ENCODE peak calls at places on chromosome 12, in five cellular contexts. B is K562, J is aorta, I is Peyer's patch, G is heart right ventricle. L is an unnamed sample.

GRCh38 chr12:115267464-115267863 is 583.5 kb upstream of the TBX3 start:
- DNase-seq in B (no peak), G (no peak), I (no peak), J (no peak), L (no peak)

GRCh38 chr12:124906606-124907261 is 7.7 kb downstream of the UBC start:
- DNase-seq in J (peak; percentile 85), B (peak; percentile 67), I (peak; percentile 98), G (peak; percentile 93), L (peak; percentile 87)

GRCh38 chr12:4169959-4170358 is 103.6 kb upstream of the CCND2 start:
- DNase-seq in B (no peak), I (no peak), J (no peak), G (no peak), L (no peak)

GRCh38 chr12:131038159-131038558 is 84.5 kb downstream of the ADGRD1 start:
- DNase-seq in I (no peak), B (no peak), G (no peak), J (no peak), L (no peak)

GRCh38 chr12:79927772-79928474 is 7.0 kb downstream of the PPP1R12A start:
- DNase-seq in B (no peak), J (no peak), I (no peak), G (no peak), L (no peak)

GRCh38 chr12:82635263-82635662 is 51.4 kb upstream of the TMTC2 start:
- DNase-seq in J (no peak), B (no peak), G (no peak), I (no peak), L (peak; percentile 65)

GRCh38 chr12:62767946-62768345 is 167.0 kb downstream of the PPM1H start:
- DNase-seq in B (no peak), J (no peak), I (no peak), G (no peak), L (no peak)

GRCh38 chr12:28027328-28027727 is 54.8 kb upstream of the PTHLH start:
- DNase-seq in B (no peak), G (no peak), J (no peak), I (no peak), L (peak; percentile 68)

GRCh38 chr12:42128327-42128726 is 16.3 kb downstream of the GXYLT1 start:
- DNase-seq in B (no peak), G (no peak), J (no peak), I (no peak), L (no peak)

GRCh38 chr12:115088328-115088994 is 404.5 kb upstream of the TBX3 start:
- DNase-seq in B (no peak), J (no peak), I (no peak), G (peak; percentile 47), L (no peak)

GRCh38 chr12:50112456-50113218 is 601 bp downstream of the COX14 start:
- DNase-seq in B (peak; percentile 55), I (peak; percentile 74), J (no peak), G (peak; percentile 45), L (peak; percentile 60)

GRCh38 chr12:42565633-42566032 is 23.9 kb downstream of the PRICKLE1 start:
- DNase-seq in B (no peak), G (no peak), J (no peak), I (no peak), L (no peak)

GRCh38 chr12:11959117-11959823 is 111.5 kb upstream of the BCL2L14 start:
- DNase-seq in I (no peak), G (no peak), J (no peak), B (no peak), L (no peak)

GRCh38 chr12:18919826-18920511 is 182.1 kb downstream of the CAPZA3 start:
- DNase-seq in J (no peak), I (peak; percentile 47), B (no peak), G (no peak), L (no peak)

GRCh38 chr12:81257952-81258551 is 180.2 kb downstream of the ACSS3 start:
- DNase-seq in I (no peak), G (no peak), B (no peak), J (no peak), L (peak; percentile 75)

GRCh38 chr12:26610774-26611173 is 222.2 kb downstream of the ITPR2 start:
- DNase-seq in B (no peak), G (no peak), J (no peak), I (no peak), L (no peak)

GRCh38 chr12:19387182-19387581 is 52.1 kb upstream of the AEBP2 start:
- DNase-seq in B (no peak), I (no peak), G (peak; percentile 22), J (no peak), L (peak; percentile 81)

GRCh38 chr12:132356686-132357622 is 27.6 kb upstream of the GALNT9 start:
- DNase-seq in I (peak; percentile 53), J (peak; percentile 69), B (peak; percentile 27), G (no peak), L (no peak)

GRCh38 chr12:88063375-88063774 is 34.2 kb upstream of the C12orf50 start:
- DNase-seq in B (no peak), J (no peak), I (no peak), G (no peak), L (no peak)

GRCh38 chr12:28869197-28869596 is 279.9 kb upstream of the FAR2 start:
- DNase-seq in I (no peak), G (no peak), J (no peak), B (no peak), L (no peak)

GRCh38 chr12:129049917-129050316 is 196.6 kb downstream of the GLT1D1 start:
- DNase-seq in G (no peak), I (no peak), J (no peak), B (peak; percentile 29), L (peak; percentile 48)

GRCh38 chr12:53096089-53096741 is 1.3 kb upstream of the IGFBP6 start:
- DNase-seq in J (peak; percentile 92), I (peak; percentile 67), G (peak; percentile 80), B (no peak), L (peak; percentile 44)

GRCh38 chr12:106138646-106139421 is at the start of gene NUAK1:
- DNase-seq in B (no peak), J (peak; percentile 91), G (peak; percentile 83), I (peak; percentile 58), L (no peak)

GRCh38 chr12:49553512-49554088 is 14.3 kb downstream of the MCRS1 start:
- DNase-seq in G (no peak), B (peak; percentile 50), I (no peak), J (no peak), L (no peak)

GRCh38 chr12:49706351-49707126 is 666 bp downstream of the FMNL3 start:
- DNase-seq in G (peak; percentile 28), B (peak; percentile 60), J (peak; percentile 81), I (peak; percentile 57), L (peak; percentile 67)

GRCh38 chr12:127355061-127355820 is 911.7 kb upstream of the TMEM132C start:
- DNase-seq in G (no peak), I (no peak), J (no peak), B (peak; percentile 52), L (peak; percentile 8)

GRCh38 chr12:68080577-68080976 is 79.0 kb downstream of the IFNG start:
- DNase-seq in G (no peak), J (no peak), I (no peak), B (no peak), L (no peak)

GRCh38 chr12:64083285-64084210 is 138.5 kb downstream of the KICS2 start:
- DNase-seq in I (peak; percentile 67), B (no peak), J (no peak), G (peak; percentile 87), L (peak; percentile 56)
- H3K27ac ChIP-seq in I (no peak overlapping the region), B (no peak overlapping the region), J (no peak overlapping the region), G (no peak overlapping the region), L (peak overlapping the region; percentile 18)

DNA sequence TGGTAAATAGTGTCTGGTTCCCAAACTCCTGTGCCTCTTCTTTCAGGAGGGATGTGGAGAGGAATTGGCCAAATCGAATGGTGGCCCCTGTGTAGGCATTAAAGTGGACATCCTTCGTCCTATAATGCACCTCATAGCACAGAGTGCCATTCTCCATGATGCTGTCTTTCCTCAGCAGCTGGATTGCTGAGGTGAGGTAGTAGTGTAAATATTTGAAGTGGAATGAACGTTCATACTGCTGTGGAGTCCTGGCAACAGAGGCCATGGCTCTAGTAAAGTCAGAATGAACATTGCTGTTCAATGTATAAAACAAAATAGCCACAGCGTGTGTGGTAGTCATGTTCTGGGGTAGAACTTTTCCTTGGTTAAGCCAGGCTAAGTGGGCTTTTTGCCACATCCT is 2.7 kb downstream of the ART4 start:
- DNase-seq in I (no peak), B (no peak), J (no peak), G (no peak), L (no peak)
- H3K27ac ChIP-seq in I (no peak overlapping the region), B (no peak overlapping the region), J (peak overlapping the region; percentile 76), G (no peak overlapping the region), L (no peak overlapping the region)

DNA sequence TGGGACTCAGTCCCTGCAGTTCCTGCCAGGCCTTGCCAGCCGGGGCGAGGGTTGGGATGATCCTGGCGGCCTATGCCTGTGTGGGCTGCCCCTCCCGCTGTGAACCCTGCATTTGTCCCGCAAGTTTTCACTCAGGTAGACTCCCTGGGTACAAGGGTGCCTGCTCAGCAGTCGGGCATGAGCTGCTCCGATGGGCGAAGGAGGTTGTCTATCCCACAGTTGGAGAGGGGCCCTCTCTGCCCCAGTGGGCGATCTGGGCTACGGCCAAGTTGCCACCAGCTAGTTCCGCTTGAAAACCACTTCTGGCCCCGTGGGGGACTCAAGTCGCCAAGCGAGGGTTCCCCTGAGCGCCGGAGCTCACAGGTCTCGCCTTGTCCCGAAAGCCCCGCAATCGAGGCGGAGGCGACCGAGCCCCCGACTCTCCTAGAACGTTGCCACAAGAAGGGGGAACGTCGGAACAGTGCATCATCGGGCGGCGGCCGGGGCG is 368 bp upstream of the TPI1 start:
- DNase-seq in G (no peak), I (no peak), B (no peak), J (peak; percentile 83), L (no peak)
- H3K27ac ChIP-seq in G (peak overlapping the region; percentile 93), I (peak overlapping the region; percentile 98), B (peak overlapping the region; percentile 19), J (peak overlapping the region; percentile 77), L (peak overlapping the region; percentile 95)

DNA sequence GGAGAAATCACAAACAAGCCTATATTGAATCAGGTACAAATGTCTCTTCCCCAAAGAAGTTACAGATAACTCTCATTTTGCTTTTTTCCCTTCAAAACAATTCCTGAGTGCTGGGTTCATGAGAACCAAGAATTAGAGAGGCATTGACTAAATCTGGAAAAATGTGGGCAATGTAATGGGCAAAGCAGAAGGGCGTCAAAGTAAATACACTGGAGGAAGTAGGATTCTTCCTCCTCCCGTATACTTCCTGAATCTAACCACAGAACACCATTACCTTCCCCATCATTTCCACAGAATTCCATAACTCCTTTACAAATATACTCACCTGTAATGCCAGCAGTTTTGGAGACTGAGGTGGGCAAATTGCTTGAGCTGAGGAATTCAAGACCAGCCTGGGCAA is 3.0 kb upstream of the RBMS2 start:
- DNase-seq in B (no peak), I (no peak), G (no peak), J (no peak), L (no peak)
- H3K27ac ChIP-seq in B (no peak overlapping the region), I (no peak overlapping the region), G (no peak overlapping the region), J (no peak overlapping the region), L (no peak overlapping the region)

GRCh38 chr12:90974286-90974685 is 19.3 kb upstream of the CCER1 start:
- DNase-seq in I (no peak), G (no peak), J (no peak), B (no peak), L (no peak)
- H3K27ac ChIP-seq in I (no peak overlapping the region), G (no peak overlapping the region), J (no peak overlapping the region), B (no peak overlapping the region), L (no peak overlapping the region)

L was measured in SJCRH30.